ENCODE peak calls at places on chromosome 4, in ten cellular contexts. One of them, this sample, is unnamed.
A peak's percentile ranks its signal among the peaks of the same experiment; 100 is the strongest.

GRCh38 chr4:182265881-182266280 is 22.7 kb downstream of the TENM3 start:
- DNase-seq in stimulated activated CD8-positive, alpha-beta memory T cell treated with anti-CD3 and anti-CD28 coated beads, Interleukin-7, amount 100 ng/mL, for 24 hours: no peak
- DNase-seq in GM19239: no peak
- DNase-seq in endodermal cell: no peak
- DNase-seq in posterior vena cava: no peak
- DNase-seq in heart left ventricle: no peak
- DNase-seq in fibroblast of the conjunctiva: no peak
- DNase-seq in pons: no peak
- DNase-seq in mesothelial cell of epicardium: no peak
- DNase-seq in NCI-H2081 treated with DMSO at 0.1 percent for 48 hours: no peak
- DNase-seq in this sample: no peak

GRCh38 chr4:154125340-154125739 is 336.5 kb upstream of the SFRP2 start:
- DNase-seq in stimulated activated CD8-positive, alpha-beta memory T cell treated with anti-CD3 and anti-CD28 coated beads, Interleukin-7, amount 100 ng/mL, for 24 hours: no peak
- DNase-seq in GM19239: no peak
- DNase-seq in endodermal cell: no peak
- DNase-seq in posterior vena cava: no peak
- DNase-seq in heart left ventricle: no peak
- DNase-seq in fibroblast of the conjunctiva: no peak
- DNase-seq in pons: no peak
- DNase-seq in mesothelial cell of epicardium: no peak
- DNase-seq in NCI-H2081 treated with DMSO at 0.1 percent for 48 hours: no peak
- DNase-seq in this sample: no peak

GRCh38 chr4:134201216-134202098 is at the start of gene PABPC4L:
- DNase-seq in stimulated activated CD8-positive, alpha-beta memory T cell treated with anti-CD3 and anti-CD28 coated beads, Interleukin-7, amount 100 ng/mL, for 24 hours: no peak
- DNase-seq in GM19239: no peak
- DNase-seq in endodermal cell: peak; percentile 80
- DNase-seq in posterior vena cava: peak; percentile 74
- DNase-seq in heart left ventricle: peak; percentile 70
- DNase-seq in fibroblast of the conjunctiva: peak; percentile 34
- DNase-seq in pons: peak; percentile 7
- DNase-seq in mesothelial cell of epicardium: peak; percentile 25
- DNase-seq in NCI-H2081 treated with DMSO at 0.1 percent for 48 hours: no peak
- DNase-seq in this sample: no peak

GRCh38 chr4:138696771-138697170 is 318.8 kb upstream of the NOCT start:
- DNase-seq in stimulated activated CD8-positive, alpha-beta memory T cell treated with anti-CD3 and anti-CD28 coated beads, Interleukin-7, amount 100 ng/mL, for 24 hours: no peak
- DNase-seq in GM19239: no peak
- DNase-seq in endodermal cell: no peak
- DNase-seq in posterior vena cava: no peak
- DNase-seq in heart left ventricle: no peak
- DNase-seq in fibroblast of the conjunctiva: no peak
- DNase-seq in pons: no peak
- DNase-seq in mesothelial cell of epicardium: no peak
- DNase-seq in NCI-H2081 treated with DMSO at 0.1 percent for 48 hours: no peak
- DNase-seq in this sample: no peak

GRCh38 chr4:113972781-113973180 is 6.7 kb downstream of the ARSJ start:
- DNase-seq in stimulated activated CD8-positive, alpha-beta memory T cell treated with anti-CD3 and anti-CD28 coated beads, Interleukin-7, amount 100 ng/mL, for 24 hours: no peak
- DNase-seq in GM19239: no peak
- DNase-seq in endodermal cell: no peak
- DNase-seq in posterior vena cava: no peak
- DNase-seq in heart left ventricle: no peak
- DNase-seq in fibroblast of the conjunctiva: no peak
- DNase-seq in pons: no peak
- DNase-seq in mesothelial cell of epicardium: no peak
- DNase-seq in NCI-H2081 treated with DMSO at 0.1 percent for 48 hours: no peak
- DNase-seq in this sample: no peak

GRCh38 chr4:119525005-119525749 is 103.4 kb downstream of the PDE5A start:
- DNase-seq in stimulated activated CD8-positive, alpha-beta memory T cell treated with anti-CD3 and anti-CD28 coated beads, Interleukin-7, amount 100 ng/mL, for 24 hours: no peak
- DNase-seq in GM19239: no peak
- DNase-seq in endodermal cell: no peak
- DNase-seq in posterior vena cava: no peak
- DNase-seq in heart left ventricle: no peak
- DNase-seq in fibroblast of the conjunctiva: peak; percentile 49
- DNase-seq in pons: no peak
- DNase-seq in mesothelial cell of epicardium: no peak
- DNase-seq in NCI-H2081 treated with DMSO at 0.1 percent for 48 hours: no peak
- DNase-seq in this sample: peak; percentile 70

GRCh38 chr4:177726111-177726510 is 283.9 kb upstream of the AGA start:
- DNase-seq in stimulated activated CD8-positive, alpha-beta memory T cell treated with anti-CD3 and anti-CD28 coated beads, Interleukin-7, amount 100 ng/mL, for 24 hours: no peak
- DNase-seq in GM19239: no peak
- DNase-seq in endodermal cell: no peak
- DNase-seq in posterior vena cava: no peak
- DNase-seq in heart left ventricle: no peak
- DNase-seq in fibroblast of the conjunctiva: no peak
- DNase-seq in pons: no peak
- DNase-seq in mesothelial cell of epicardium: no peak
- DNase-seq in NCI-H2081 treated with DMSO at 0.1 percent for 48 hours: no peak
- DNase-seq in this sample: no peak

GRCh38 chr4:141654098-141654497 is 17.7 kb downstream of the IL15 start:
- DNase-seq in stimulated activated CD8-positive, alpha-beta memory T cell treated with anti-CD3 and anti-CD28 coated beads, Interleukin-7, amount 100 ng/mL, for 24 hours: no peak
- DNase-seq in GM19239: no peak
- DNase-seq in endodermal cell: peak; percentile 88
- DNase-seq in posterior vena cava: no peak
- DNase-seq in heart left ventricle: peak; percentile 35
- DNase-seq in fibroblast of the conjunctiva: no peak
- DNase-seq in pons: no peak
- DNase-seq in mesothelial cell of epicardium: no peak
- DNase-seq in NCI-H2081 treated with DMSO at 0.1 percent for 48 hours: no peak
- DNase-seq in this sample: no peak

GRCh38 chr4:1722551-1723071 is 1.3 kb downstream of the TACC3 start:
- DNase-seq in stimulated activated CD8-positive, alpha-beta memory T cell treated with anti-CD3 and anti-CD28 coated beads, Interleukin-7, amount 100 ng/mL, for 24 hours: no peak
- DNase-seq in GM19239: no peak
- DNase-seq in endodermal cell: no peak
- DNase-seq in posterior vena cava: peak; percentile 70
- DNase-seq in heart left ventricle: no peak
- DNase-seq in fibroblast of the conjunctiva: no peak
- DNase-seq in pons: no peak
- DNase-seq in mesothelial cell of epicardium: no peak
- DNase-seq in NCI-H2081 treated with DMSO at 0.1 percent for 48 hours: no peak
- DNase-seq in this sample: peak; percentile 28

GRCh38 chr4:40721730-40722171 is 28.0 kb upstream of the NSUN7 start:
- DNase-seq in stimulated activated CD8-positive, alpha-beta memory T cell treated with anti-CD3 and anti-CD28 coated beads, Interleukin-7, amount 100 ng/mL, for 24 hours: no peak
- DNase-seq in GM19239: no peak
- DNase-seq in endodermal cell: no peak
- DNase-seq in posterior vena cava: no peak
- DNase-seq in heart left ventricle: no peak
- DNase-seq in fibroblast of the conjunctiva: no peak
- DNase-seq in pons: no peak
- DNase-seq in mesothelial cell of epicardium: no peak
- DNase-seq in NCI-H2081 treated with DMSO at 0.1 percent for 48 hours: no peak
- DNase-seq in this sample: no peak

GRCh38 chr4:40681600-40682297 is 52.1 kb upstream of the RBM47 start:
- DNase-seq in stimulated activated CD8-positive, alpha-beta memory T cell treated with anti-CD3 and anti-CD28 coated beads, Interleukin-7, amount 100 ng/mL, for 24 hours: no peak
- DNase-seq in GM19239: no peak
- DNase-seq in endodermal cell: peak; percentile 62
- DNase-seq in posterior vena cava: no peak
- DNase-seq in heart left ventricle: no peak
- DNase-seq in fibroblast of the conjunctiva: no peak
- DNase-seq in pons: no peak
- DNase-seq in mesothelial cell of epicardium: no peak
- DNase-seq in NCI-H2081 treated with DMSO at 0.1 percent for 48 hours: no peak
- DNase-seq in this sample: no peak

GRCh38 chr4:143616771-143617170 is 83.7 kb downstream of the FREM3 start:
- DNase-seq in stimulated activated CD8-positive, alpha-beta memory T cell treated with anti-CD3 and anti-CD28 coated beads, Interleukin-7, amount 100 ng/mL, for 24 hours: no peak
- DNase-seq in GM19239: peak; percentile 6
- DNase-seq in endodermal cell: no peak
- DNase-seq in posterior vena cava: no peak
- DNase-seq in heart left ventricle: no peak
- DNase-seq in fibroblast of the conjunctiva: no peak
- DNase-seq in pons: no peak
- DNase-seq in mesothelial cell of epicardium: no peak
- DNase-seq in NCI-H2081 treated with DMSO at 0.1 percent for 48 hours: no peak
- DNase-seq in this sample: no peak

GRCh38 chr4:163175971-163176958 is 9.6 kb upstream of the NAF1 start:
- DNase-seq in stimulated activated CD8-positive, alpha-beta memory T cell treated with anti-CD3 and anti-CD28 coated beads, Interleukin-7, amount 100 ng/mL, for 24 hours: no peak
- DNase-seq in GM19239: no peak
- DNase-seq in endodermal cell: no peak
- DNase-seq in posterior vena cava: no peak
- DNase-seq in heart left ventricle: no peak
- DNase-seq in fibroblast of the conjunctiva: no peak
- DNase-seq in pons: no peak
- DNase-seq in mesothelial cell of epicardium: no peak
- DNase-seq in NCI-H2081 treated with DMSO at 0.1 percent for 48 hours: no peak
- DNase-seq in this sample: no peak

GRCh38 chr4:29560452-29560851 is 1159.7 kb upstream of the PCDH7 start:
- DNase-seq in stimulated activated CD8-positive, alpha-beta memory T cell treated with anti-CD3 and anti-CD28 coated beads, Interleukin-7, amount 100 ng/mL, for 24 hours: no peak
- DNase-seq in GM19239: no peak
- DNase-seq in endodermal cell: no peak
- DNase-seq in posterior vena cava: no peak
- DNase-seq in heart left ventricle: no peak
- DNase-seq in fibroblast of the conjunctiva: no peak
- DNase-seq in pons: no peak
- DNase-seq in mesothelial cell of epicardium: no peak
- DNase-seq in NCI-H2081 treated with DMSO at 0.1 percent for 48 hours: no peak
- DNase-seq in this sample: no peak

GRCh38 chr4:185036842-185037241 is 18.6 kb downstream of the HELT start:
- DNase-seq in stimulated activated CD8-positive, alpha-beta memory T cell treated with anti-CD3 and anti-CD28 coated beads, Interleukin-7, amount 100 ng/mL, for 24 hours: no peak
- DNase-seq in GM19239: no peak
- DNase-seq in endodermal cell: peak; percentile 58
- DNase-seq in posterior vena cava: no peak
- DNase-seq in heart left ventricle: no peak
- DNase-seq in fibroblast of the conjunctiva: no peak
- DNase-seq in pons: no peak
- DNase-seq in mesothelial cell of epicardium: no peak
- DNase-seq in NCI-H2081 treated with DMSO at 0.1 percent for 48 hours: no peak
- DNase-seq in this sample: no peak

GRCh38 chr4:3512719-3513118 is 19.5 kb downstream of the LRPAP1 start:
- DNase-seq in stimulated activated CD8-positive, alpha-beta memory T cell treated with anti-CD3 and anti-CD28 coated beads, Interleukin-7, amount 100 ng/mL, for 24 hours: no peak
- DNase-seq in GM19239: no peak
- DNase-seq in endodermal cell: no peak
- DNase-seq in posterior vena cava: no peak
- DNase-seq in heart left ventricle: no peak
- DNase-seq in fibroblast of the conjunctiva: no peak
- DNase-seq in pons: no peak
- DNase-seq in mesothelial cell of epicardium: no peak
- DNase-seq in NCI-H2081 treated with DMSO at 0.1 percent for 48 hours: no peak
- DNase-seq in this sample: no peak

GRCh38 chr4:48639816-48640215 is 140.3 kb downstream of the FRYL start:
- DNase-seq in stimulated activated CD8-positive, alpha-beta memory T cell treated with anti-CD3 and anti-CD28 coated beads, Interleukin-7, amount 100 ng/mL, for 24 hours: no peak
- DNase-seq in GM19239: no peak
- DNase-seq in endodermal cell: no peak
- DNase-seq in posterior vena cava: no peak
- DNase-seq in heart left ventricle: no peak
- DNase-seq in fibroblast of the conjunctiva: no peak
- DNase-seq in pons: no peak
- DNase-seq in mesothelial cell of epicardium: no peak
- DNase-seq in NCI-H2081 treated with DMSO at 0.1 percent for 48 hours: no peak
- DNase-seq in this sample: no peak

GRCh38 chr4:88953400-88953799 is 103.6 kb downstream of the FAM13A start:
- DNase-seq in stimulated activated CD8-positive, alpha-beta memory T cell treated with anti-CD3 and anti-CD28 coated beads, Interleukin-7, amount 100 ng/mL, for 24 hours: no peak
- DNase-seq in GM19239: no peak
- DNase-seq in endodermal cell: no peak
- DNase-seq in posterior vena cava: no peak
- DNase-seq in heart left ventricle: no peak
- DNase-seq in fibroblast of the conjunctiva: no peak
- DNase-seq in pons: peak; percentile 6
- DNase-seq in mesothelial cell of epicardium: no peak
- DNase-seq in NCI-H2081 treated with DMSO at 0.1 percent for 48 hours: no peak
- DNase-seq in this sample: no peak

GRCh38 chr4:172982151-172982590 is 186.4 kb upstream of the GALNT7 start:
- DNase-seq in stimulated activated CD8-positive, alpha-beta memory T cell treated with anti-CD3 and anti-CD28 coated beads, Interleukin-7, amount 100 ng/mL, for 24 hours: no peak
- DNase-seq in GM19239: no peak
- DNase-seq in endodermal cell: no peak
- DNase-seq in posterior vena cava: no peak
- DNase-seq in heart left ventricle: no peak
- DNase-seq in fibroblast of the conjunctiva: peak; percentile 81
- DNase-seq in pons: no peak
- DNase-seq in mesothelial cell of epicardium: no peak
- DNase-seq in NCI-H2081 treated with DMSO at 0.1 percent for 48 hours: no peak
- DNase-seq in this sample: no peak

GRCh38 chr4:129111919-129112318 is 16.0 kb downstream of the C4orf33 start:
- DNase-seq in stimulated activated CD8-positive, alpha-beta memory T cell treated with anti-CD3 and anti-CD28 coated beads, Interleukin-7, amount 100 ng/mL, for 24 hours: no peak
- DNase-seq in GM19239: no peak
- DNase-seq in endodermal cell: no peak
- DNase-seq in posterior vena cava: no peak
- DNase-seq in heart left ventricle: no peak
- DNase-seq in fibroblast of the conjunctiva: no peak
- DNase-seq in pons: no peak
- DNase-seq in mesothelial cell of epicardium: no peak
- DNase-seq in NCI-H2081 treated with DMSO at 0.1 percent for 48 hours: no peak
- DNase-seq in this sample: no peak

GRCh38 chr4:152690706-152691651 is 11.2 kb upstream of the TMEM154 start:
- DNase-seq in stimulated activated CD8-positive, alpha-beta memory T cell treated with anti-CD3 and anti-CD28 coated beads, Interleukin-7, amount 100 ng/mL, for 24 hours: no peak
- DNase-seq in GM19239: no peak
- DNase-seq in endodermal cell: no peak
- DNase-seq in posterior vena cava: no peak
- DNase-seq in heart left ventricle: no peak
- DNase-seq in fibroblast of the conjunctiva: no peak
- DNase-seq in pons: no peak
- DNase-seq in mesothelial cell of epicardium: no peak
- DNase-seq in NCI-H2081 treated with DMSO at 0.1 percent for 48 hours: peak; percentile 19
- DNase-seq in this sample: no peak

GRCh38 chr4:79364048-79364447 is 38.2 kb upstream of the NAA11 start:
- DNase-seq in stimulated activated CD8-positive, alpha-beta memory T cell treated with anti-CD3 and anti-CD28 coated beads, Interleukin-7, amount 100 ng/mL, for 24 hours: no peak
- DNase-seq in GM19239: no peak
- DNase-seq in endodermal cell: no peak
- DNase-seq in posterior vena cava: no peak
- DNase-seq in heart left ventricle: no peak
- DNase-seq in fibroblast of the conjunctiva: no peak
- DNase-seq in pons: no peak
- DNase-seq in mesothelial cell of epicardium: no peak
- DNase-seq in NCI-H2081 treated with DMSO at 0.1 percent for 48 hours: no peak
- DNase-seq in this sample: no peak

GRCh38 chr4:187128971-187129370 is 405.3 kb upstream of the FAT1 start:
- DNase-seq in stimulated activated CD8-positive, alpha-beta memory T cell treated with anti-CD3 and anti-CD28 coated beads, Interleukin-7, amount 100 ng/mL, for 24 hours: no peak
- DNase-seq in GM19239: no peak
- DNase-seq in endodermal cell: no peak
- DNase-seq in posterior vena cava: no peak
- DNase-seq in heart left ventricle: no peak
- DNase-seq in fibroblast of the conjunctiva: no peak
- DNase-seq in pons: peak; percentile 19
- DNase-seq in mesothelial cell of epicardium: no peak
- DNase-seq in NCI-H2081 treated with DMSO at 0.1 percent for 48 hours: no peak
- DNase-seq in this sample: no peak

GRCh38 chr4:151287409-151287808 is 10.4 kb downstream of the PRSS48 start:
- DNase-seq in stimulated activated CD8-positive, alpha-beta memory T cell treated with anti-CD3 and anti-CD28 coated beads, Interleukin-7, amount 100 ng/mL, for 24 hours: no peak
- DNase-seq in GM19239: no peak
- DNase-seq in endodermal cell: no peak
- DNase-seq in posterior vena cava: no peak
- DNase-seq in heart left ventricle: no peak
- DNase-seq in fibroblast of the conjunctiva: no peak
- DNase-seq in pons: no peak
- DNase-seq in mesothelial cell of epicardium: no peak
- DNase-seq in NCI-H2081 treated with DMSO at 0.1 percent for 48 hours: no peak
- DNase-seq in this sample: no peak

GRCh38 chr4:102625232-102625930 is 124.2 kb downstream of the NFKB1 start:
- DNase-seq in stimulated activated CD8-positive, alpha-beta memory T cell treated with anti-CD3 and anti-CD28 coated beads, Interleukin-7, amount 100 ng/mL, for 24 hours: no peak
- DNase-seq in GM19239: peak; percentile 49
- DNase-seq in endodermal cell: peak; percentile 67
- DNase-seq in posterior vena cava: no peak
- DNase-seq in heart left ventricle: peak; percentile 41
- DNase-seq in fibroblast of the conjunctiva: peak; percentile 22
- DNase-seq in pons: peak; percentile 56
- DNase-seq in mesothelial cell of epicardium: no peak
- DNase-seq in NCI-H2081 treated with DMSO at 0.1 percent for 48 hours: no peak
- DNase-seq in this sample: no peak

GRCh38 chr4:184802203-184803015 is 23.4 kb downstream of the ACSL1 start:
- DNase-seq in stimulated activated CD8-positive, alpha-beta memory T cell treated with anti-CD3 and anti-CD28 coated beads, Interleukin-7, amount 100 ng/mL, for 24 hours: no peak
- DNase-seq in GM19239: no peak
- DNase-seq in endodermal cell: no peak
- DNase-seq in posterior vena cava: no peak
- DNase-seq in heart left ventricle: no peak
- DNase-seq in fibroblast of the conjunctiva: no peak
- DNase-seq in pons: no peak
- DNase-seq in mesothelial cell of epicardium: no peak
- DNase-seq in NCI-H2081 treated with DMSO at 0.1 percent for 48 hours: no peak
- DNase-seq in this sample: no peak

GRCh38 chr4:80197132-80197573 is at the start of gene PRDM8:
- DNase-seq in stimulated activated CD8-positive, alpha-beta memory T cell treated with anti-CD3 and anti-CD28 coated beads, Interleukin-7, amount 100 ng/mL, for 24 hours: no peak
- DNase-seq in GM19239: no peak
- DNase-seq in endodermal cell: peak; percentile 64
- DNase-seq in posterior vena cava: peak; percentile 82
- DNase-seq in heart left ventricle: no peak
- DNase-seq in fibroblast of the conjunctiva: no peak
- DNase-seq in pons: no peak
- DNase-seq in mesothelial cell of epicardium: no peak
- DNase-seq in NCI-H2081 treated with DMSO at 0.1 percent for 48 hours: no peak
- DNase-seq in this sample: no peak

GRCh38 chr4:162839814-162840213 is 326.9 kb downstream of the NAF1 start:
- DNase-seq in stimulated activated CD8-positive, alpha-beta memory T cell treated with anti-CD3 and anti-CD28 coated beads, Interleukin-7, amount 100 ng/mL, for 24 hours: no peak
- DNase-seq in GM19239: no peak
- DNase-seq in endodermal cell: peak; percentile 67
- DNase-seq in posterior vena cava: no peak
- DNase-seq in heart left ventricle: no peak
- DNase-seq in fibroblast of the conjunctiva: no peak
- DNase-seq in pons: no peak
- DNase-seq in mesothelial cell of epicardium: no peak
- DNase-seq in NCI-H2081 treated with DMSO at 0.1 percent for 48 hours: no peak
- DNase-seq in this sample: no peak

This sample was measured in SW 1271.